ENCODE peak calls at places on chromosomes 1 and 21, in ten cellular contexts. L, E, S, O, X, P, W, H, T and K are unnamed samples.

GRCh38 chr1:201530741-201531521 is 8.0 kb upstream of the NAV1 start:
- DNase-seq in L (peak), E (peak), S (peak), O (no peak), X (peak), P (peak), W (no peak), H (peak), T (peak), K (no peak)

GRCh38 chr1:95640746-95641145 is 406.7 kb downstream of the RWDD3 start:
- DNase-seq in L (peak), E (peak), S (no peak), O (no peak), X (no peak), P (peak), W (no peak), H (no peak), T (no peak), K (no peak)

GRCh38 chr1:206471993-206472392 is 1.7 kb downstream of the IKBKE start:
- DNase-seq in L (no peak), E (no peak), S (no peak), O (no peak), X (no peak), P (no peak), W (no peak), H (no peak), T (no peak), K (no peak)

GRCh38 chr1:184036517-184036949 is 995 bp downstream of the COLGALT2 start:
- DNase-seq in L (peak), E (peak), S (peak), O (no peak), X (peak), P (peak), W (no peak), H (peak), T (peak), K (no peak)

GRCh38 chr21:43864313-43864805 is 664 bp upstream of the AGPAT3 start:
- DNase-seq in L (peak), E (peak), S (peak), O (no peak), X (no peak), P (peak), W (no peak), H (peak), T (peak), K (no peak)

GRCh38 chr21:33286600-33287456 is 20.7 kb downstream of the IL10RB start:
- DNase-seq in L (peak), E (peak), S (peak), O (no peak), X (no peak), P (no peak), W (no peak), H (no peak), T (no peak), K (no peak)

GRCh38 chr1:43587594-43587993 is 56.9 kb downstream of the PTPRF start:
- DNase-seq in L (peak), E (no peak), S (no peak), O (no peak), X (no peak), P (no peak), W (no peak), H (no peak), T (no peak), K (no peak)

GRCh38 chr1:17624540-17625256 is 85.2 kb downstream of the ARHGEF10L start:
- DNase-seq in L (peak), E (peak), S (peak), O (no peak), X (no peak), P (no peak), W (no peak), H (peak), T (peak), K (no peak)

GRCh38 chr1:212415107-212415841 is 588 bp upstream of the PACC1 start:
- DNase-seq in L (no peak), E (no peak), S (no peak), O (no peak), X (peak), P (peak), W (no peak), H (no peak), T (no peak), K (no peak)

GRCh38 chr1:61389194-61389925 is 307.0 kb downstream of the NFIA start:
- DNase-seq in L (no peak), E (no peak), S (no peak), O (no peak), X (no peak), P (no peak), W (no peak), H (no peak), T (no peak), K (no peak)

DNA sequence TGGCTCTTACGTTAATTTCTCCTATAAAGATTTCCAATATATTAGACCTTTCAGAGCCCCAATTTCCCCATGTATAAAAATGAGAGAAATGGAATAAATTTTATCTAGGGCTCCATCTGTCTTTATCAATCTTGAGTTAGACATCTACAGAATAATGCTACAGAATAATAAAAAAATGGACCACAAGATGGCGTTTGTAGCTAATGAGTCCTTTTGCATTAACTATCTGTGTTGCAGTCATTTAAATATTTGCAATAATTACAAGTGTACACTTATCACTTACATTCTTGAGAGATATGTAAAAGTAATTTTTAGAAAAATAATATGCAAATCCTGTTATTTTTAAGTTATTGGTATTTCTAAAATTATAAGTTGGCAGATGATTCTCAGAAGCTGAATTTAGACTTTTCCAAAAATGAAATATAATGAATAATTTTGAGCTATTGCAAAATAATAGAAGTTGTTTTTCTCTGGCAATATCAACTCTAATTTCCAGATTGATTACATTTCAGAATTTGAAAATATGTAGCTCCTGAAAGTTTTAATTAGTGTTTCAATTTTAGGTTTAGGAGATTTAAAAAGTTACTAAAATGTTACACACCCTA is 87.7 kb downstream of the SNX7 start:
- DNase-seq in L (peak), E (peak), S (no peak), O (no peak), X (no peak), P (no peak), W (no peak), H (no peak), T (no peak), K (no peak)
- TF ChIP-seq CTCF in L (peak), E (no peak), S (peak), O (peak), X (peak), P (peak), W (peak), H (peak), T (peak), K (peak)

GRCh38 chr1:205161071-205161470 is 39.3 kb upstream of the RBBP5 start:
- DNase-seq in L (no peak), E (no peak), S (no peak), O (no peak), X (no peak), P (no peak), W (no peak), H (no peak), T (no peak), K (no peak)

GRCh38 chr1:205168291-205168690 is 43.2 kb downstream of the DSTYK start:
- DNase-seq in L (no peak), E (no peak), S (no peak), O (no peak), X (no peak), P (no peak), W (no peak), H (no peak), T (no peak), K (no peak)

GRCh38 chr1:205158048-205158616 is 36.4 kb upstream of the RBBP5 start:
- DNase-seq in L (no peak), E (no peak), S (no peak), O (no peak), X (no peak), P (no peak), W (no peak), H (no peak), T (no peak), K (no peak)

GRCh38 chr1:205162301-205162700 is 40.5 kb upstream of the RBBP5 start:
- DNase-seq in L (peak), E (no peak), S (no peak), O (no peak), X (no peak), P (no peak), W (no peak), H (no peak), T (no peak), K (no peak)
- H3K4me3 ChIP-seq in L (no peak), E (no peak), S (no peak), O (no peak), X (no peak), P (no peak), W (no peak), H (no peak), T (no peak), K (no peak)

GRCh38 chr1:224521904-224522734 is 87.5 kb upstream of the WDR26 start:
- DNase-seq in L (no peak), E (no peak), S (no peak), O (no peak), X (no peak), P (no peak), W (no peak), H (no peak), T (no peak), K (no peak)
- TF ChIP-seq CTCF in L (peak), E (no peak), S (no peak), O (no peak), X (no peak), P (peak), W (peak), H (no peak), T (no peak), K (no peak)

GRCh38 chr1:39671793-39672550 is at the start of gene NT5C1A:
- DNase-seq in L (peak), E (no peak), S (peak), O (no peak), X (no peak), P (peak), W (no peak), H (no peak), T (peak), K (no peak)
- H3K4me3 ChIP-seq in L (peak), E (peak), S (peak), O (peak), X (peak), P (peak), W (peak), H (peak), T (peak), K (peak)

GRCh38 chr21:31201144-31201543 is 142.9 kb downstream of the TIAM1 start:
- DNase-seq in L (peak), E (no peak), S (no peak), O (no peak), X (no peak), P (no peak), W (no peak), H (no peak), T (no peak), K (no peak)

GRCh38 chr21:31195334-31196015 is 148.6 kb downstream of the TIAM1 start:
- DNase-seq in L (no peak), E (no peak), S (no peak), O (peak), X (no peak), P (no peak), W (no peak), H (no peak), T (no peak), K (no peak)

GRCh38 chr21:31196724-31197123 is 147.3 kb downstream of the TIAM1 start:
- DNase-seq in L (no peak), E (no peak), S (no peak), O (no peak), X (no peak), P (no peak), W (no peak), H (no peak), T (no peak), K (no peak)

GRCh38 chr21:31201548-31201947 is 142.5 kb downstream of the TIAM1 start:
- DNase-seq in L (peak), E (peak), S (no peak), O (peak), X (no peak), P (no peak), W (no peak), H (peak), T (no peak), K (no peak)

GRCh38 chr21:31198575-31198974 is 145.5 kb downstream of the TIAM1 start:
- DNase-seq in L (peak), E (peak), S (no peak), O (no peak), X (no peak), P (peak), W (peak), H (no peak), T (no peak), K (peak)
- TF ChIP-seq CTCF in L (peak), E (peak), S (peak), O (peak), X (peak), P (peak), W (peak), H (peak), T (peak), K (peak)